ENCODE peak calls at places on chromosomes 6 and 20, in seven cellular contexts. One of them, this sample, is unnamed.

GRCh38 chr20:36575066-36575743 is 1.8 kb downstream of the TGIF2 start:
- DNase-seq in H7: peak
- DNase-seq in C1 segment of cervical spinal cord: no peak
- DNase-seq in nucleus accumbens: peak
- DNase-seq in activated naive CD8-positive, alpha-beta T cell treated with anti-CD3 and anti-CD28 coated beads, Interleukin-2, amount 50 U/mL, for 24 hours: peak
- DNase-seq in stimulated activated naive CD8-positive, alpha-beta T cell treated with anti-CD3 and anti-CD28 coated beads, Interleukin-15, Interleukin-2, amounts not matched to agents 100 U/mL and 50 U/mL, for 24 hours: peak
- DNase-seq in heart left ventricle: peak
- DNase-seq in this sample: no peak

GRCh38 chr6:137645850-137646249 is 151.7 kb upstream of the OLIG3 start:
- DNase-seq in H7: no peak
- DNase-seq in C1 segment of cervical spinal cord: no peak
- DNase-seq in nucleus accumbens: no peak
- DNase-seq in activated naive CD8-positive, alpha-beta T cell treated with anti-CD3 and anti-CD28 coated beads, Interleukin-2, amount 50 U/mL, for 24 hours: no peak
- DNase-seq in stimulated activated naive CD8-positive, alpha-beta T cell treated with anti-CD3 and anti-CD28 coated beads, Interleukin-15, Interleukin-2, amounts not matched to agents 100 U/mL and 50 U/mL, for 24 hours: no peak
- DNase-seq in heart left ventricle: no peak
- DNase-seq in this sample: no peak

GRCh38 chr6:80607814-80608391 is 501.4 kb downstream of the BCKDHB start:
- DNase-seq in H7: peak
- DNase-seq in C1 segment of cervical spinal cord: no peak
- DNase-seq in nucleus accumbens: no peak
- DNase-seq in activated naive CD8-positive, alpha-beta T cell treated with anti-CD3 and anti-CD28 coated beads, Interleukin-2, amount 50 U/mL, for 24 hours: no peak
- DNase-seq in stimulated activated naive CD8-positive, alpha-beta T cell treated with anti-CD3 and anti-CD28 coated beads, Interleukin-15, Interleukin-2, amounts not matched to agents 100 U/mL and 50 U/mL, for 24 hours: no peak
- DNase-seq in heart left ventricle: no peak
- DNase-seq in this sample: no peak

GRCh38 chr6:18343741-18344140 is 43.4 kb upstream of the RNF144B start:
- DNase-seq in H7: no peak
- DNase-seq in C1 segment of cervical spinal cord: no peak
- DNase-seq in nucleus accumbens: no peak
- DNase-seq in activated naive CD8-positive, alpha-beta T cell treated with anti-CD3 and anti-CD28 coated beads, Interleukin-2, amount 50 U/mL, for 24 hours: no peak
- DNase-seq in stimulated activated naive CD8-positive, alpha-beta T cell treated with anti-CD3 and anti-CD28 coated beads, Interleukin-15, Interleukin-2, amounts not matched to agents 100 U/mL and 50 U/mL, for 24 hours: no peak
- DNase-seq in heart left ventricle: no peak
- DNase-seq in this sample: no peak

GRCh38 chr6:37612475-37612874 is 85.2 kb downstream of the MDGA1 start:
- DNase-seq in H7: no peak
- DNase-seq in C1 segment of cervical spinal cord: no peak
- DNase-seq in nucleus accumbens: no peak
- DNase-seq in activated naive CD8-positive, alpha-beta T cell treated with anti-CD3 and anti-CD28 coated beads, Interleukin-2, amount 50 U/mL, for 24 hours: no peak
- DNase-seq in stimulated activated naive CD8-positive, alpha-beta T cell treated with anti-CD3 and anti-CD28 coated beads, Interleukin-15, Interleukin-2, amounts not matched to agents 100 U/mL and 50 U/mL, for 24 hours: no peak
- DNase-seq in heart left ventricle: no peak
- DNase-seq in this sample: no peak

GRCh38 chr6:35292494-35292893 is 5.1 kb upstream of the DEF6 start:
- DNase-seq in H7: no peak
- DNase-seq in C1 segment of cervical spinal cord: no peak
- DNase-seq in nucleus accumbens: no peak
- DNase-seq in activated naive CD8-positive, alpha-beta T cell treated with anti-CD3 and anti-CD28 coated beads, Interleukin-2, amount 50 U/mL, for 24 hours: no peak
- DNase-seq in stimulated activated naive CD8-positive, alpha-beta T cell treated with anti-CD3 and anti-CD28 coated beads, Interleukin-15, Interleukin-2, amounts not matched to agents 100 U/mL and 50 U/mL, for 24 hours: no peak
- DNase-seq in heart left ventricle: no peak
- DNase-seq in this sample: no peak

GRCh38 chr6:83430606-83431544 is at the start of gene ME1:
- DNase-seq in H7: peak
- DNase-seq in C1 segment of cervical spinal cord: peak
- DNase-seq in nucleus accumbens: peak
- DNase-seq in activated naive CD8-positive, alpha-beta T cell treated with anti-CD3 and anti-CD28 coated beads, Interleukin-2, amount 50 U/mL, for 24 hours: peak
- DNase-seq in stimulated activated naive CD8-positive, alpha-beta T cell treated with anti-CD3 and anti-CD28 coated beads, Interleukin-15, Interleukin-2, amounts not matched to agents 100 U/mL and 50 U/mL, for 24 hours: peak
- DNase-seq in heart left ventricle: peak
- DNase-seq in this sample: peak

GRCh38 chr6:14265049-14266021 is 147.8 kb downstream of the CD83 start:
- DNase-seq in H7: no peak
- DNase-seq in C1 segment of cervical spinal cord: no peak
- DNase-seq in nucleus accumbens: no peak
- DNase-seq in activated naive CD8-positive, alpha-beta T cell treated with anti-CD3 and anti-CD28 coated beads, Interleukin-2, amount 50 U/mL, for 24 hours: no peak
- DNase-seq in stimulated activated naive CD8-positive, alpha-beta T cell treated with anti-CD3 and anti-CD28 coated beads, Interleukin-15, Interleukin-2, amounts not matched to agents 100 U/mL and 50 U/mL, for 24 hours: no peak
- DNase-seq in heart left ventricle: no peak
- DNase-seq in this sample: no peak

GRCh38 chr6:168216741-168217140 is 102.8 kb downstream of the DACT2 start:
- DNase-seq in H7: peak
- DNase-seq in C1 segment of cervical spinal cord: no peak
- DNase-seq in nucleus accumbens: no peak
- DNase-seq in activated naive CD8-positive, alpha-beta T cell treated with anti-CD3 and anti-CD28 coated beads, Interleukin-2, amount 50 U/mL, for 24 hours: no peak
- DNase-seq in stimulated activated naive CD8-positive, alpha-beta T cell treated with anti-CD3 and anti-CD28 coated beads, Interleukin-15, Interleukin-2, amounts not matched to agents 100 U/mL and 50 U/mL, for 24 hours: no peak
- DNase-seq in heart left ventricle: no peak
- DNase-seq in this sample: no peak

GRCh38 chr20:30489604-30490003 is 767.9 kb upstream of the DEFB115 start:
- DNase-seq in H7: no peak
- DNase-seq in C1 segment of cervical spinal cord: no peak
- DNase-seq in nucleus accumbens: no peak
- DNase-seq in activated naive CD8-positive, alpha-beta T cell treated with anti-CD3 and anti-CD28 coated beads, Interleukin-2, amount 50 U/mL, for 24 hours: no peak
- DNase-seq in stimulated activated naive CD8-positive, alpha-beta T cell treated with anti-CD3 and anti-CD28 coated beads, Interleukin-15, Interleukin-2, amounts not matched to agents 100 U/mL and 50 U/mL, for 24 hours: no peak
- DNase-seq in heart left ventricle: no peak
- DNase-seq in this sample: no peak

GRCh38 chr6:16596890-16597331 is 164.3 kb downstream of the ATXN1 start:
- DNase-seq in H7: peak
- DNase-seq in C1 segment of cervical spinal cord: no peak
- DNase-seq in nucleus accumbens: no peak
- DNase-seq in activated naive CD8-positive, alpha-beta T cell treated with anti-CD3 and anti-CD28 coated beads, Interleukin-2, amount 50 U/mL, for 24 hours: no peak
- DNase-seq in stimulated activated naive CD8-positive, alpha-beta T cell treated with anti-CD3 and anti-CD28 coated beads, Interleukin-15, Interleukin-2, amounts not matched to agents 100 U/mL and 50 U/mL, for 24 hours: no peak
- DNase-seq in heart left ventricle: no peak
- DNase-seq in this sample: no peak

GRCh38 chr20:36135821-36136220 is 18.7 kb upstream of the EPB41L1 start:
- DNase-seq in H7: no peak
- DNase-seq in C1 segment of cervical spinal cord: no peak
- DNase-seq in nucleus accumbens: no peak
- DNase-seq in activated naive CD8-positive, alpha-beta T cell treated with anti-CD3 and anti-CD28 coated beads, Interleukin-2, amount 50 U/mL, for 24 hours: no peak
- DNase-seq in stimulated activated naive CD8-positive, alpha-beta T cell treated with anti-CD3 and anti-CD28 coated beads, Interleukin-15, Interleukin-2, amounts not matched to agents 100 U/mL and 50 U/mL, for 24 hours: no peak
- DNase-seq in heart left ventricle: no peak
- DNase-seq in this sample: no peak

GRCh38 chr6:85472744-85473143 is 22.9 kb downstream of the NT5E start:
- DNase-seq in H7: no peak
- DNase-seq in C1 segment of cervical spinal cord: no peak
- DNase-seq in nucleus accumbens: no peak
- DNase-seq in activated naive CD8-positive, alpha-beta T cell treated with anti-CD3 and anti-CD28 coated beads, Interleukin-2, amount 50 U/mL, for 24 hours: no peak
- DNase-seq in stimulated activated naive CD8-positive, alpha-beta T cell treated with anti-CD3 and anti-CD28 coated beads, Interleukin-15, Interleukin-2, amounts not matched to agents 100 U/mL and 50 U/mL, for 24 hours: no peak
- DNase-seq in heart left ventricle: no peak
- DNase-seq in this sample: no peak

GRCh38 chr20:7624886-7625285 is 315.4 kb downstream of the HAO1 start:
- DNase-seq in H7: no peak
- DNase-seq in C1 segment of cervical spinal cord: no peak
- DNase-seq in nucleus accumbens: no peak
- DNase-seq in activated naive CD8-positive, alpha-beta T cell treated with anti-CD3 and anti-CD28 coated beads, Interleukin-2, amount 50 U/mL, for 24 hours: no peak
- DNase-seq in stimulated activated naive CD8-positive, alpha-beta T cell treated with anti-CD3 and anti-CD28 coated beads, Interleukin-15, Interleukin-2, amounts not matched to agents 100 U/mL and 50 U/mL, for 24 hours: no peak
- DNase-seq in heart left ventricle: no peak
- DNase-seq in this sample: no peak

GRCh38 chr6:111715321-111715720 is 109.6 kb upstream of the TRAF3IP2 start:
- DNase-seq in H7: no peak
- DNase-seq in C1 segment of cervical spinal cord: peak
- DNase-seq in nucleus accumbens: peak
- DNase-seq in activated naive CD8-positive, alpha-beta T cell treated with anti-CD3 and anti-CD28 coated beads, Interleukin-2, amount 50 U/mL, for 24 hours: no peak
- DNase-seq in stimulated activated naive CD8-positive, alpha-beta T cell treated with anti-CD3 and anti-CD28 coated beads, Interleukin-15, Interleukin-2, amounts not matched to agents 100 U/mL and 50 U/mL, for 24 hours: no peak
- DNase-seq in heart left ventricle: no peak
- DNase-seq in this sample: no peak

GRCh38 chr6:89895273-89895874 is 1.1 kb downstream of the GJA10 start:
- DNase-seq in H7: peak
- DNase-seq in C1 segment of cervical spinal cord: no peak
- DNase-seq in nucleus accumbens: no peak
- DNase-seq in activated naive CD8-positive, alpha-beta T cell treated with anti-CD3 and anti-CD28 coated beads, Interleukin-2, amount 50 U/mL, for 24 hours: no peak
- DNase-seq in stimulated activated naive CD8-positive, alpha-beta T cell treated with anti-CD3 and anti-CD28 coated beads, Interleukin-15, Interleukin-2, amounts not matched to agents 100 U/mL and 50 U/mL, for 24 hours: peak
- DNase-seq in heart left ventricle: no peak
- DNase-seq in this sample: no peak

GRCh38 chr6:150667977-150668716 is 68.5 kb downstream of the PLEKHG1 start:
- DNase-seq in H7: no peak
- DNase-seq in C1 segment of cervical spinal cord: peak
- DNase-seq in nucleus accumbens: peak
- DNase-seq in activated naive CD8-positive, alpha-beta T cell treated with anti-CD3 and anti-CD28 coated beads, Interleukin-2, amount 50 U/mL, for 24 hours: no peak
- DNase-seq in stimulated activated naive CD8-positive, alpha-beta T cell treated with anti-CD3 and anti-CD28 coated beads, Interleukin-15, Interleukin-2, amounts not matched to agents 100 U/mL and 50 U/mL, for 24 hours: no peak
- DNase-seq in heart left ventricle: peak
- DNase-seq in this sample: no peak

GRCh38 chr6:142886431-142887170 is 58.4 kb downstream of the HIVEP2 start:
- DNase-seq in H7: no peak
- DNase-seq in C1 segment of cervical spinal cord: no peak
- DNase-seq in nucleus accumbens: no peak
- DNase-seq in activated naive CD8-positive, alpha-beta T cell treated with anti-CD3 and anti-CD28 coated beads, Interleukin-2, amount 50 U/mL, for 24 hours: no peak
- DNase-seq in stimulated activated naive CD8-positive, alpha-beta T cell treated with anti-CD3 and anti-CD28 coated beads, Interleukin-15, Interleukin-2, amounts not matched to agents 100 U/mL and 50 U/mL, for 24 hours: no peak
- DNase-seq in heart left ventricle: no peak
- DNase-seq in this sample: peak

GRCh38 chr20:63028461-63028921 is 21.7 kb upstream of the BHLHE23 start:
- DNase-seq in H7: peak
- DNase-seq in C1 segment of cervical spinal cord: no peak
- DNase-seq in nucleus accumbens: no peak
- DNase-seq in activated naive CD8-positive, alpha-beta T cell treated with anti-CD3 and anti-CD28 coated beads, Interleukin-2, amount 50 U/mL, for 24 hours: no peak
- DNase-seq in stimulated activated naive CD8-positive, alpha-beta T cell treated with anti-CD3 and anti-CD28 coated beads, Interleukin-15, Interleukin-2, amounts not matched to agents 100 U/mL and 50 U/mL, for 24 hours: no peak
- DNase-seq in heart left ventricle: no peak
- DNase-seq in this sample: no peak

GRCh38 chr6:73394577-73395354 is at the start of gene DDX43:
- DNase-seq in H7: peak
- DNase-seq in C1 segment of cervical spinal cord: no peak
- DNase-seq in nucleus accumbens: no peak
- DNase-seq in activated naive CD8-positive, alpha-beta T cell treated with anti-CD3 and anti-CD28 coated beads, Interleukin-2, amount 50 U/mL, for 24 hours: peak
- DNase-seq in stimulated activated naive CD8-positive, alpha-beta T cell treated with anti-CD3 and anti-CD28 coated beads, Interleukin-15, Interleukin-2, amounts not matched to agents 100 U/mL and 50 U/mL, for 24 hours: peak
- DNase-seq in heart left ventricle: peak
- DNase-seq in this sample: no peak

GRCh38 chr20:32524871-32525501 is 60.1 kb downstream of the NOL4L start:
- DNase-seq in H7: no peak
- DNase-seq in C1 segment of cervical spinal cord: no peak
- DNase-seq in nucleus accumbens: peak
- DNase-seq in activated naive CD8-positive, alpha-beta T cell treated with anti-CD3 and anti-CD28 coated beads, Interleukin-2, amount 50 U/mL, for 24 hours: no peak
- DNase-seq in stimulated activated naive CD8-positive, alpha-beta T cell treated with anti-CD3 and anti-CD28 coated beads, Interleukin-15, Interleukin-2, amounts not matched to agents 100 U/mL and 50 U/mL, for 24 hours: no peak
- DNase-seq in heart left ventricle: peak
- DNase-seq in this sample: no peak

GRCh38 chr20:37382539-37383120 is 36.7 kb downstream of the SRC start:
- DNase-seq in H7: peak
- DNase-seq in C1 segment of cervical spinal cord: no peak
- DNase-seq in nucleus accumbens: no peak
- DNase-seq in activated naive CD8-positive, alpha-beta T cell treated with anti-CD3 and anti-CD28 coated beads, Interleukin-2, amount 50 U/mL, for 24 hours: no peak
- DNase-seq in stimulated activated naive CD8-positive, alpha-beta T cell treated with anti-CD3 and anti-CD28 coated beads, Interleukin-15, Interleukin-2, amounts not matched to agents 100 U/mL and 50 U/mL, for 24 hours: no peak
- DNase-seq in heart left ventricle: no peak
- DNase-seq in this sample: no peak

GRCh38 chr6:77231438-77232305 is 231.6 kb downstream of the HTR1B start:
- DNase-seq in H7: no peak
- DNase-seq in C1 segment of cervical spinal cord: no peak
- DNase-seq in nucleus accumbens: no peak
- DNase-seq in activated naive CD8-positive, alpha-beta T cell treated with anti-CD3 and anti-CD28 coated beads, Interleukin-2, amount 50 U/mL, for 24 hours: no peak
- DNase-seq in stimulated activated naive CD8-positive, alpha-beta T cell treated with anti-CD3 and anti-CD28 coated beads, Interleukin-15, Interleukin-2, amounts not matched to agents 100 U/mL and 50 U/mL, for 24 hours: no peak
- DNase-seq in heart left ventricle: no peak
- DNase-seq in this sample: no peak

GRCh38 chr6:161740486-161740885 is 466.6 kb upstream of the AGPAT4 start:
- DNase-seq in H7: no peak
- DNase-seq in C1 segment of cervical spinal cord: no peak
- DNase-seq in nucleus accumbens: no peak
- DNase-seq in activated naive CD8-positive, alpha-beta T cell treated with anti-CD3 and anti-CD28 coated beads, Interleukin-2, amount 50 U/mL, for 24 hours: no peak
- DNase-seq in stimulated activated naive CD8-positive, alpha-beta T cell treated with anti-CD3 and anti-CD28 coated beads, Interleukin-15, Interleukin-2, amounts not matched to agents 100 U/mL and 50 U/mL, for 24 hours: no peak
- DNase-seq in heart left ventricle: no peak
- DNase-seq in this sample: no peak

GRCh38 chr6:157714153-157714490 is 108.9 kb upstream of the SNX9 start:
- DNase-seq in H7: no peak
- DNase-seq in C1 segment of cervical spinal cord: no peak
- DNase-seq in nucleus accumbens: no peak
- DNase-seq in activated naive CD8-positive, alpha-beta T cell treated with anti-CD3 and anti-CD28 coated beads, Interleukin-2, amount 50 U/mL, for 24 hours: no peak
- DNase-seq in stimulated activated naive CD8-positive, alpha-beta T cell treated with anti-CD3 and anti-CD28 coated beads, Interleukin-15, Interleukin-2, amounts not matched to agents 100 U/mL and 50 U/mL, for 24 hours: no peak
- DNase-seq in heart left ventricle: no peak
- DNase-seq in this sample: no peak

GRCh38 chr6:41366150-41366549 is 30.7 kb downstream of the NCR2 start:
- DNase-seq in H7: no peak
- DNase-seq in C1 segment of cervical spinal cord: no peak
- DNase-seq in nucleus accumbens: no peak
- DNase-seq in activated naive CD8-positive, alpha-beta T cell treated with anti-CD3 and anti-CD28 coated beads, Interleukin-2, amount 50 U/mL, for 24 hours: no peak
- DNase-seq in stimulated activated naive CD8-positive, alpha-beta T cell treated with anti-CD3 and anti-CD28 coated beads, Interleukin-15, Interleukin-2, amounts not matched to agents 100 U/mL and 50 U/mL, for 24 hours: no peak
- DNase-seq in heart left ventricle: no peak
- DNase-seq in this sample: no peak

GRCh38 chr6:169859978-169860703 is 108.7 kb downstream of the ERMARD start:
- DNase-seq in H7: peak
- DNase-seq in C1 segment of cervical spinal cord: no peak
- DNase-seq in nucleus accumbens: no peak
- DNase-seq in activated naive CD8-positive, alpha-beta T cell treated with anti-CD3 and anti-CD28 coated beads, Interleukin-2, amount 50 U/mL, for 24 hours: no peak
- DNase-seq in stimulated activated naive CD8-positive, alpha-beta T cell treated with anti-CD3 and anti-CD28 coated beads, Interleukin-15, Interleukin-2, amounts not matched to agents 100 U/mL and 50 U/mL, for 24 hours: no peak
- DNase-seq in heart left ventricle: peak
- DNase-seq in this sample: no peak

GRCh38 chr20:38369387-38369786 is 23.1 kb downstream of the LBP start:
- DNase-seq in H7: peak
- DNase-seq in C1 segment of cervical spinal cord: no peak
- DNase-seq in nucleus accumbens: no peak
- DNase-seq in activated naive CD8-positive, alpha-beta T cell treated with anti-CD3 and anti-CD28 coated beads, Interleukin-2, amount 50 U/mL, for 24 hours: no peak
- DNase-seq in stimulated activated naive CD8-positive, alpha-beta T cell treated with anti-CD3 and anti-CD28 coated beads, Interleukin-15, Interleukin-2, amounts not matched to agents 100 U/mL and 50 U/mL, for 24 hours: no peak
- DNase-seq in heart left ventricle: no peak
- DNase-seq in this sample: no peak

GRCh38 chr6:105835373-105835772 is 250.8 kb upstream of the PRDM1 start:
- DNase-seq in H7: peak
- DNase-seq in C1 segment of cervical spinal cord: no peak
- DNase-seq in nucleus accumbens: no peak
- DNase-seq in activated naive CD8-positive, alpha-beta T cell treated with anti-CD3 and anti-CD28 coated beads, Interleukin-2, amount 50 U/mL, for 24 hours: no peak
- DNase-seq in stimulated activated naive CD8-positive, alpha-beta T cell treated with anti-CD3 and anti-CD28 coated beads, Interleukin-15, Interleukin-2, amounts not matched to agents 100 U/mL and 50 U/mL, for 24 hours: no peak
- DNase-seq in heart left ventricle: no peak
- DNase-seq in this sample: no peak

GRCh38 chr20:58215116-58215515 is 13.3 kb downstream of the ANKRD60 start:
- DNase-seq in H7: no peak
- DNase-seq in C1 segment of cervical spinal cord: no peak
- DNase-seq in nucleus accumbens: no peak
- DNase-seq in activated naive CD8-positive, alpha-beta T cell treated with anti-CD3 and anti-CD28 coated beads, Interleukin-2, amount 50 U/mL, for 24 hours: no peak
- DNase-seq in stimulated activated naive CD8-positive, alpha-beta T cell treated with anti-CD3 and anti-CD28 coated beads, Interleukin-15, Interleukin-2, amounts not matched to agents 100 U/mL and 50 U/mL, for 24 hours: no peak
- DNase-seq in heart left ventricle: no peak
- DNase-seq in this sample: no peak

GRCh38 chr20:1415667-1416468 is 23.0 kb upstream of the FKBP1A start:
- DNase-seq in H7: no peak
- DNase-seq in C1 segment of cervical spinal cord: no peak
- DNase-seq in nucleus accumbens: no peak
- DNase-seq in activated naive CD8-positive, alpha-beta T cell treated with anti-CD3 and anti-CD28 coated beads, Interleukin-2, amount 50 U/mL, for 24 hours: peak
- DNase-seq in stimulated activated naive CD8-positive, alpha-beta T cell treated with anti-CD3 and anti-CD28 coated beads, Interleukin-15, Interleukin-2, amounts not matched to agents 100 U/mL and 50 U/mL, for 24 hours: peak
- DNase-seq in heart left ventricle: no peak
- DNase-seq in this sample: no peak

GRCh38 chr20:9068896-9069663 is at the start of gene PLCB4:
- DNase-seq in H7: peak
- DNase-seq in C1 segment of cervical spinal cord: no peak
- DNase-seq in nucleus accumbens: no peak
- DNase-seq in activated naive CD8-positive, alpha-beta T cell treated with anti-CD3 and anti-CD28 coated beads, Interleukin-2, amount 50 U/mL, for 24 hours: no peak
- DNase-seq in stimulated activated naive CD8-positive, alpha-beta T cell treated with anti-CD3 and anti-CD28 coated beads, Interleukin-15, Interleukin-2, amounts not matched to agents 100 U/mL and 50 U/mL, for 24 hours: no peak
- DNase-seq in heart left ventricle: peak
- DNase-seq in this sample: no peak

GRCh38 chr6:87968435-87969278 is 79.0 kb upstream of the SPACA1 start:
- DNase-seq in H7: peak
- DNase-seq in C1 segment of cervical spinal cord: no peak
- DNase-seq in nucleus accumbens: no peak
- DNase-seq in activated naive CD8-positive, alpha-beta T cell treated with anti-CD3 and anti-CD28 coated beads, Interleukin-2, amount 50 U/mL, for 24 hours: peak
- DNase-seq in stimulated activated naive CD8-positive, alpha-beta T cell treated with anti-CD3 and anti-CD28 coated beads, Interleukin-15, Interleukin-2, amounts not matched to agents 100 U/mL and 50 U/mL, for 24 hours: peak
- DNase-seq in heart left ventricle: no peak
- DNase-seq in this sample: no peak

GRCh38 chr6:167210375-167211295 is 52.9 kb upstream of the GPR31 start:
- DNase-seq in H7: no peak
- DNase-seq in C1 segment of cervical spinal cord: no peak
- DNase-seq in nucleus accumbens: no peak
- DNase-seq in activated naive CD8-positive, alpha-beta T cell treated with anti-CD3 and anti-CD28 coated beads, Interleukin-2, amount 50 U/mL, for 24 hours: no peak
- DNase-seq in stimulated activated naive CD8-positive, alpha-beta T cell treated with anti-CD3 and anti-CD28 coated beads, Interleukin-15, Interleukin-2, amounts not matched to agents 100 U/mL and 50 U/mL, for 24 hours: no peak
- DNase-seq in heart left ventricle: no peak
- DNase-seq in this sample: no peak

GRCh38 chr6:82924799-82925535 is 140.7 kb downstream of the UBE3D start:
- DNase-seq in H7: no peak
- DNase-seq in C1 segment of cervical spinal cord: no peak
- DNase-seq in nucleus accumbens: no peak
- DNase-seq in activated naive CD8-positive, alpha-beta T cell treated with anti-CD3 and anti-CD28 coated beads, Interleukin-2, amount 50 U/mL, for 24 hours: no peak
- DNase-seq in stimulated activated naive CD8-positive, alpha-beta T cell treated with anti-CD3 and anti-CD28 coated beads, Interleukin-15, Interleukin-2, amounts not matched to agents 100 U/mL and 50 U/mL, for 24 hours: no peak
- DNase-seq in heart left ventricle: no peak
- DNase-seq in this sample: peak

GRCh38 chr20:33415948-33416347 is 14.6 kb upstream of the CDK5RAP1 start:
- DNase-seq in H7: peak
- DNase-seq in C1 segment of cervical spinal cord: no peak
- DNase-seq in nucleus accumbens: no peak
- DNase-seq in activated naive CD8-positive, alpha-beta T cell treated with anti-CD3 and anti-CD28 coated beads, Interleukin-2, amount 50 U/mL, for 24 hours: no peak
- DNase-seq in stimulated activated naive CD8-positive, alpha-beta T cell treated with anti-CD3 and anti-CD28 coated beads, Interleukin-15, Interleukin-2, amounts not matched to agents 100 U/mL and 50 U/mL, for 24 hours: no peak
- DNase-seq in heart left ventricle: peak
- DNase-seq in this sample: no peak

GRCh38 chr20:23446505-23446904 is 6.2 kb downstream of the CST11 start:
- DNase-seq in H7: peak
- DNase-seq in C1 segment of cervical spinal cord: peak
- DNase-seq in nucleus accumbens: peak
- DNase-seq in activated naive CD8-positive, alpha-beta T cell treated with anti-CD3 and anti-CD28 coated beads, Interleukin-2, amount 50 U/mL, for 24 hours: peak
- DNase-seq in stimulated activated naive CD8-positive, alpha-beta T cell treated with anti-CD3 and anti-CD28 coated beads, Interleukin-15, Interleukin-2, amounts not matched to agents 100 U/mL and 50 U/mL, for 24 hours: peak
- DNase-seq in heart left ventricle: no peak
- DNase-seq in this sample: peak

GRCh38 chr6:121436966-121437756 is 1.7 kb downstream of the GJA1 start:
- DNase-seq in H7: peak
- DNase-seq in C1 segment of cervical spinal cord: no peak
- DNase-seq in nucleus accumbens: no peak
- DNase-seq in activated naive CD8-positive, alpha-beta T cell treated with anti-CD3 and anti-CD28 coated beads, Interleukin-2, amount 50 U/mL, for 24 hours: peak
- DNase-seq in stimulated activated naive CD8-positive, alpha-beta T cell treated with anti-CD3 and anti-CD28 coated beads, Interleukin-15, Interleukin-2, amounts not matched to agents 100 U/mL and 50 U/mL, for 24 hours: peak
- DNase-seq in heart left ventricle: peak
- DNase-seq in this sample: no peak

This sample was measured in HL-60.